ENCODE peak calls at places on chromosomes 3 and 15, in seven cellular contexts. X is amniotic stem cell; F is AG04450; C is nephron progenitor cell; V is left ventricle myocardium inferior; Z is CD8-positive, alpha-beta T cell; B is left cardiac atrium. K is an unnamed sample.

GRCh38 chr15:49506341-49506740 is 83.3 kb downstream of the FGF7 start:
- DNase-seq in X (no peak), F (no peak), C (no peak), V (no peak), Z (no peak), B (no peak), K (no peak)

GRCh38 chr3:45145223-45145622 is 955 bp downstream of the CDCP1 start:
- DNase-seq in X (no peak), F (no peak), C (no peak), V (no peak), Z (no peak), B (no peak), K (no peak)

GRCh38 chr3:98770261-98771039 is 7.3 kb downstream of the ST3GAL6 start:
- DNase-seq in X (no peak), F (no peak), C (no peak), V (peak; percentile 62), Z (peak; percentile 24), B (no peak), K (no peak)

GRCh38 chr15:90188914-90189748 is 12.0 kb upstream of the SEMA4B start:
- DNase-seq in X (no peak), F (no peak), C (no peak), V (no peak), Z (no peak), B (no peak), K (peak; percentile 68)

GRCh38 chr15:90557651-90558084 is 27.9 kb downstream of the CRTC3 start:
- DNase-seq in X (no peak), F (no peak), C (no peak), V (peak; percentile 93), Z (no peak), B (peak; percentile 93), K (peak; percentile 61)

GRCh38 chr3:192207239-192207638 is 520.1 kb downstream of the FGF12 start:
- DNase-seq in X (no peak), F (no peak), C (no peak), V (no peak), Z (no peak), B (no peak), K (no peak)

GRCh38 chr3:102174832-102175374 is 259.9 kb upstream of the ZPLD1 start:
- DNase-seq in X (no peak), F (no peak), C (no peak), V (no peak), Z (no peak), B (no peak), K (no peak)

GRCh38 chr3:23183114-23183513 is 20.0 kb upstream of the UBE2E2 start:
- DNase-seq in X (no peak), F (no peak), C (no peak), V (no peak), Z (no peak), B (no peak), K (no peak)

GRCh38 chr3:52238193-52238760 is 681 bp downstream of the TWF2 start:
- DNase-seq in X (no peak), F (no peak), C (no peak), V (no peak), Z (no peak), B (no peak), K (peak; percentile 64)

GRCh38 chr3:37863949-37864822 is 2.5 kb downstream of the CTDSPL start:
- DNase-seq in X (no peak), F (no peak), C (no peak), V (no peak), Z (no peak), B (no peak), K (no peak)

GRCh38 chr3:127753898-127754410 is 68.4 kb downstream of the MGLL start:
- DNase-seq in X (no peak), F (no peak), C (no peak), V (no peak), Z (no peak), B (no peak), K (no peak)

GRCh38 chr3:149207475-149207874 is 14.2 kb downstream of the CP start:
- DNase-seq in X (no peak), F (no peak), C (no peak), V (no peak), Z (no peak), B (no peak), K (no peak)

GRCh38 chr15:88335074-88335473 is 78.5 kb upstream of the NTRK3 start:
- DNase-seq in X (no peak), F (no peak), C (no peak), V (no peak), Z (no peak), B (no peak), K (no peak)

GRCh38 chr3:94647131-94647530 is 584.3 kb downstream of the NSUN3 start:
- DNase-seq in X (no peak), F (no peak), C (no peak), V (no peak), Z (no peak), B (no peak), K (no peak)

GRCh38 chr3:122977645-122978466 is 49.7 kb downstream of the SEMA5B start:
- DNase-seq in X (no peak), F (peak; percentile 27), C (peak; percentile 64), V (peak; percentile 69), Z (no peak), B (peak; percentile 64), K (no peak)

GRCh38 chr3:87576752-87577151 is 300.4 kb upstream of the POU1F1 start:
- DNase-seq in X (no peak), F (no peak), C (no peak), V (no peak), Z (no peak), B (no peak), K (no peak)

GRCh38 chr3:192812736-192813383 is 85.5 kb upstream of the FGF12 start:
- DNase-seq in X (peak; percentile 37), F (no peak), C (peak; percentile 39), V (no peak), Z (no peak), B (no peak), K (peak; percentile 46)

GRCh38 chr3:124078978-124079911 is 87.3 kb upstream of the ROPN1 start:
- DNase-seq in X (peak; percentile 29), F (no peak), C (peak; percentile 27), V (no peak), Z (no peak), B (no peak), K (peak; percentile 64)

GRCh38 chr3:42504334-42505202 is 2.1 kb downstream of the VIPR1 start:
- DNase-seq in X (no peak), F (no peak), C (no peak), V (no peak), Z (no peak), B (no peak), K (no peak)

GRCh38 chr15:95025924-95026728 is 794.8 kb downstream of the MCTP2 start:
- DNase-seq in X (peak; percentile 12), F (peak; percentile 33), C (peak; percentile 78), V (peak; percentile 29), Z (no peak), B (peak; percentile 50), K (peak; percentile 73)